ENCODE peak calls at places on chromosome X, in ten cellular contexts. One of them, this sample, is unnamed.

GRCh38 chrX:19954707-19955106 is 36.2 kb downstream of the BCLAF3 start:
- DNase-seq in nephron progenitor cell: no peak
- DNase-seq in choroid plexus epithelial cell: peak; percentile 16
- DNase-seq in HCT116: no peak
- DNase-seq in fibroblast of mammary gland: peak; percentile 29
- DNase-seq in GM13976: no peak
- DNase-seq in transverse colon: no peak
- DNase-seq in fibroblast of pulmonary artery: peak; percentile 15
- DNase-seq in RWPE1: no peak
- DNase-seq in fibroblast of lung: peak; percentile 18
- DNase-seq in this sample: no peak

GRCh38 chrX:152306331-152306730 is 144.8 kb downstream of the GABRA3 start:
- DNase-seq in GM13976: no peak
- DNase-seq in RWPE1: no peak
- DNase-seq in fibroblast of pulmonary artery: no peak
- DNase-seq in nephron progenitor cell: no peak
- DNase-seq in fibroblast of lung: no peak
- DNase-seq in HCT116: no peak
- DNase-seq in choroid plexus epithelial cell: no peak
- DNase-seq in fibroblast of mammary gland: no peak
- DNase-seq in transverse colon: no peak
- DNase-seq in this sample: no peak

GRCh38 chrX:79592259-79592658 is 225.1 kb upstream of the ITM2A start:
- DNase-seq in RWPE1: no peak
- DNase-seq in transverse colon: no peak
- DNase-seq in fibroblast of pulmonary artery: no peak
- DNase-seq in fibroblast of mammary gland: no peak
- DNase-seq in HCT116: no peak
- DNase-seq in fibroblast of lung: no peak
- DNase-seq in nephron progenitor cell: no peak
- DNase-seq in choroid plexus epithelial cell: no peak
- DNase-seq in GM13976: no peak
- DNase-seq in this sample: no peak

GRCh38 chrX:2642791-2643190 is 48.3 kb upstream of the CD99 start:
- DNase-seq in HCT116: no peak
- DNase-seq in GM13976: no peak
- DNase-seq in nephron progenitor cell: no peak
- DNase-seq in fibroblast of pulmonary artery: no peak
- DNase-seq in fibroblast of mammary gland: no peak
- DNase-seq in RWPE1: no peak
- DNase-seq in choroid plexus epithelial cell: no peak
- DNase-seq in transverse colon: no peak
- DNase-seq in fibroblast of lung: no peak
- DNase-seq in this sample: no peak

GRCh38 chrX:38570396-38570795 is 9.1 kb downstream of the TSPAN7 start:
- DNase-seq in fibroblast of lung: no peak
- DNase-seq in nephron progenitor cell: no peak
- DNase-seq in fibroblast of pulmonary artery: no peak
- DNase-seq in fibroblast of mammary gland: no peak
- DNase-seq in RWPE1: no peak
- DNase-seq in choroid plexus epithelial cell: no peak
- DNase-seq in HCT116: no peak
- DNase-seq in GM13976: no peak
- DNase-seq in transverse colon: no peak
- DNase-seq in this sample: no peak

GRCh38 chrX:129650821-129651510 is 3.8 kb downstream of the APLN start:
- DNase-seq in fibroblast of mammary gland: no peak
- DNase-seq in HCT116: no peak
- DNase-seq in fibroblast of lung: no peak
- DNase-seq in transverse colon: no peak
- DNase-seq in GM13976: no peak
- DNase-seq in fibroblast of pulmonary artery: no peak
- DNase-seq in choroid plexus epithelial cell: no peak
- DNase-seq in RWPE1: no peak
- DNase-seq in nephron progenitor cell: no peak
- DNase-seq in this sample: no peak

GRCh38 chrX:50157545-50158125 is 43.2 kb downstream of the AKAP4 start:
- DNase-seq in fibroblast of lung: peak; percentile 20
- DNase-seq in RWPE1: no peak
- DNase-seq in fibroblast of mammary gland: peak; percentile 31
- DNase-seq in HCT116: no peak
- DNase-seq in nephron progenitor cell: no peak
- DNase-seq in transverse colon: peak; percentile 49
- DNase-seq in choroid plexus epithelial cell: peak; percentile 18
- DNase-seq in fibroblast of pulmonary artery: peak; percentile 23
- DNase-seq in GM13976: no peak
- DNase-seq in this sample: no peak

GRCh38 chrX:119640621-119641020 is 34.4 kb upstream of the NKRF start:
- DNase-seq in fibroblast of mammary gland: no peak
- DNase-seq in choroid plexus epithelial cell: no peak
- DNase-seq in GM13976: no peak
- DNase-seq in fibroblast of pulmonary artery: no peak
- DNase-seq in transverse colon: no peak
- DNase-seq in nephron progenitor cell: no peak
- DNase-seq in fibroblast of lung: no peak
- DNase-seq in RWPE1: no peak
- DNase-seq in HCT116: no peak
- DNase-seq in this sample: no peak

GRCh38 chrX:11406109-11406755 is 113.0 kb downstream of the AMELX start:
- DNase-seq in RWPE1: no peak
- DNase-seq in nephron progenitor cell: no peak
- DNase-seq in fibroblast of mammary gland: peak; percentile 59
- DNase-seq in GM13976: no peak
- DNase-seq in HCT116: no peak
- DNase-seq in fibroblast of pulmonary artery: no peak
- DNase-seq in fibroblast of lung: peak; percentile 70
- DNase-seq in choroid plexus epithelial cell: peak; percentile 65
- DNase-seq in transverse colon: no peak
- DNase-seq in this sample: no peak

GRCh38 chrX:96837808-96838207 is 45.9 kb upstream of the RPA4 start:
- DNase-seq in fibroblast of mammary gland: peak; percentile 10
- DNase-seq in HCT116: no peak
- DNase-seq in RWPE1: peak; percentile 11
- DNase-seq in fibroblast of pulmonary artery: peak; percentile 16
- DNase-seq in choroid plexus epithelial cell: peak; percentile 31
- DNase-seq in GM13976: no peak
- DNase-seq in transverse colon: no peak
- DNase-seq in fibroblast of lung: peak; percentile 8
- DNase-seq in nephron progenitor cell: no peak
- DNase-seq in this sample: no peak

GRCh38 chrX:53294024-53294648 is 12.8 kb upstream of the IQSEC2 start:
- DNase-seq in HCT116: no peak
- DNase-seq in fibroblast of lung: peak; percentile 25
- DNase-seq in nephron progenitor cell: no peak
- DNase-seq in fibroblast of mammary gland: peak; percentile 32
- DNase-seq in fibroblast of pulmonary artery: no peak
- DNase-seq in RWPE1: no peak
- DNase-seq in choroid plexus epithelial cell: peak; percentile 45
- DNase-seq in transverse colon: no peak
- DNase-seq in GM13976: no peak
- DNase-seq in this sample: no peak

GRCh38 chrX:155052738-155053498 is 18.0 kb downstream of the CMC4 start:
- DNase-seq in fibroblast of pulmonary artery: no peak
- DNase-seq in choroid plexus epithelial cell: no peak
- DNase-seq in transverse colon: no peak
- DNase-seq in RWPE1: no peak
- DNase-seq in fibroblast of lung: no peak
- DNase-seq in GM13976: no peak
- DNase-seq in fibroblast of mammary gland: peak; percentile 2
- DNase-seq in nephron progenitor cell: no peak
- DNase-seq in HCT116: no peak
- DNase-seq in this sample: no peak

GRCh38 chrX:81779701-81780100 is 577.8 kb downstream of the SH3BGRL start:
- DNase-seq in fibroblast of pulmonary artery: no peak
- DNase-seq in HCT116: no peak
- DNase-seq in fibroblast of lung: no peak
- DNase-seq in transverse colon: no peak
- DNase-seq in nephron progenitor cell: no peak
- DNase-seq in fibroblast of mammary gland: no peak
- DNase-seq in choroid plexus epithelial cell: no peak
- DNase-seq in RWPE1: no peak
- DNase-seq in GM13976: no peak
- DNase-seq in this sample: no peak

DNA sequence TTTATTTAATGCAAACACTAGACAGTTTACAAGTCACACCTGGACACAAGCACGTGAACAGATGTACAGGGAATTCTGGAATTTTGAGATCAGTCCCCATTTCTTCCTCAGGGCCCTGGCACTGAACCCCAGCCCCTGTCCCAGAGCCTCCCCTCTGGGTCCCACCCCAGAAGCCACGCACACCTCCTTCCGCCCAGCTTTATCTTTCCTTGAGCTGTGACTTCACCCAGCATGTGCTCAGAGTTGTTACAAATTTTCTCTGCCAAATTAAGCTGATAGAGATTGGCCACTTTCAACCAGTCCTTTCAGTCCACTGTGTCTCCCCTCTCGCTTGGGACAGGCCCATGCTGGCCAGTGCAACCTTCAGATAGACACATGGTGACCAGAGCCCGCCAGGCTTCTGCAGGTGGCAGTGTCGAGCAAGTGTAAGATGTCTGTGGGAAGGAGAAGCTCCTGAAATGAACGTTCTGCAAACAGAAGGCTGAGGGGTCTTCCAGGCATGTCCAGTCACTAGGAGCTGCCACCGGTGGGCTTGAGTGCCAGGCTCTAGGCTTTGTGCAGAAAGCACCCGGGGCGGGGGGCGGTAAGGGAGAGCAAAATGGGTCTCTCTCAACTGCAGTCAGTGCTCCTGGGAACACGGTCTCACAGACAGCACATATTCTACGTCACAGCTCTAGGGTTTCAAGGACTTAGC is 73.3 kb downstream of the MTMR1 start:
- DNase-seq in fibroblast of pulmonary artery: no peak
- DNase-seq in transverse colon: no peak
- DNase-seq in RWPE1: no peak
- DNase-seq in choroid plexus epithelial cell: no peak
- DNase-seq in fibroblast of lung: no peak
- DNase-seq in nephron progenitor cell: no peak
- DNase-seq in fibroblast of mammary gland: no peak
- DNase-seq in GM13976: peak; percentile 30
- DNase-seq in HCT116: no peak
- DNase-seq in this sample: no peak
- TF ChIP-seq CTCF in fibroblast of pulmonary artery: no peak
- TF ChIP-seq CTCF in transverse colon: no peak
- TF ChIP-seq CTCF in RWPE1: no peak
- TF ChIP-seq CTCF in choroid plexus epithelial cell: peak; percentile 29
- TF ChIP-seq CTCF in fibroblast of lung: no peak
- TF ChIP-seq CTCF in nephron progenitor cell: no peak
- TF ChIP-seq CTCF in fibroblast of mammary gland: no peak
- TF ChIP-seq CTCF in GM13976: no peak
- TF ChIP-seq CTCF in HCT116: no peak
- TF ChIP-seq CTCF in this sample: no peak

DNA sequence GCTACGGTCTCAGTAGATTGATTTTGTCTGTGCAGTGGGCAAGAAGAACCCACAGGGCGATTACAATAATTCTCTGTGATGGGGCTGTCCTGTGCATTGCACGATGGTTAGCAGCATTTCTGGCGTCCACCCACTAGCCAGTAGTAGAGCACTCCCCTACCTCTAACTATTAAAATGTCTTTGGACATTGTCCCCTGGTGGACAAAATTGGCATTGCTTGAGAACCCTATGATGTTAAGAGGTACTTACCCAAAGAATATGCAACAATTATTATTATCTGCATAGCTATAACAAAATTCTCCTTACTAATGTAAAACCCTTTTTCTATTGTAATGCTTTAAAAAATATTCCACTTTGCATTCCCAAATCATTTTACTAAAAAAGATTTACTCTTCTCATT is 109.5 kb upstream of the VCX3A start:
- DNase-seq in RWPE1: no peak
- DNase-seq in fibroblast of mammary gland: no peak
- DNase-seq in HCT116: no peak
- DNase-seq in transverse colon: no peak
- DNase-seq in choroid plexus epithelial cell: no peak
- DNase-seq in fibroblast of pulmonary artery: no peak
- DNase-seq in fibroblast of lung: no peak
- DNase-seq in GM13976: no peak
- DNase-seq in nephron progenitor cell: peak; percentile 2
- DNase-seq in this sample: no peak
- TF ChIP-seq CTCF in RWPE1: no peak
- TF ChIP-seq CTCF in fibroblast of mammary gland: peak; percentile 19
- TF ChIP-seq CTCF in HCT116: no peak
- TF ChIP-seq CTCF in transverse colon: no peak
- TF ChIP-seq CTCF in choroid plexus epithelial cell: no peak
- TF ChIP-seq CTCF in fibroblast of pulmonary artery: no peak
- TF ChIP-seq CTCF in fibroblast of lung: no peak
- TF ChIP-seq CTCF in GM13976: no peak
- TF ChIP-seq CTCF in nephron progenitor cell: no peak
- TF ChIP-seq CTCF in this sample: no peak

DNA sequence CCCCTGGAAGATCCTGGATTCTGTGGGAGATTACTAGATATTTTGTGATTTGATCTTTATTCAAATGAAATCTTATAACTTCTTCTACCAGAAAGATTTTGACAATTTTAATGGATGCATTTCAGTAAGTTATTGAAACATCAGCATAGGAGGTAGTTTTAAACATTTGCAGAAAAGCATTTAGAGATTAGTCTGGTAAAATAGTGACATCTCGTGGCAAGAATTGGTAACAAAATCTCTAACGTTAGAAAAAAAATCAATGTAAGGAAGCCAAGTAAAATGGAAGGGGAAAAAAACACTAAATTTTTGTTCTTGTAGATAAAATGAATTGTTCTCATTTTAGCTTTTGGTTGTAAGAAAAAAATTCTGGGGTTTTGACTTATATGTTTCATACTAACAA is 73.3 kb downstream of the TASL start:
- DNase-seq in transverse colon: no peak
- DNase-seq in RWPE1: no peak
- DNase-seq in fibroblast of mammary gland: peak; percentile 51
- DNase-seq in GM13976: peak; percentile 17
- DNase-seq in choroid plexus epithelial cell: peak; percentile 57
- DNase-seq in fibroblast of pulmonary artery: peak; percentile 60
- DNase-seq in nephron progenitor cell: no peak
- DNase-seq in fibroblast of lung: peak; percentile 56
- DNase-seq in HCT116: peak; percentile 16
- DNase-seq in this sample: no peak
- TF ChIP-seq CTCF in transverse colon: peak; percentile 36
- TF ChIP-seq CTCF in RWPE1: peak; percentile 38
- TF ChIP-seq CTCF in fibroblast of mammary gland: peak; percentile 52
- TF ChIP-seq CTCF in GM13976: peak; percentile 37
- TF ChIP-seq CTCF in choroid plexus epithelial cell: peak; percentile 44
- TF ChIP-seq CTCF in fibroblast of pulmonary artery: peak; percentile 41
- TF ChIP-seq CTCF in nephron progenitor cell: peak; percentile 69
- TF ChIP-seq CTCF in fibroblast of lung: no peak
- TF ChIP-seq CTCF in HCT116: peak; percentile 37
- TF ChIP-seq CTCF in this sample: no peak

DNA sequence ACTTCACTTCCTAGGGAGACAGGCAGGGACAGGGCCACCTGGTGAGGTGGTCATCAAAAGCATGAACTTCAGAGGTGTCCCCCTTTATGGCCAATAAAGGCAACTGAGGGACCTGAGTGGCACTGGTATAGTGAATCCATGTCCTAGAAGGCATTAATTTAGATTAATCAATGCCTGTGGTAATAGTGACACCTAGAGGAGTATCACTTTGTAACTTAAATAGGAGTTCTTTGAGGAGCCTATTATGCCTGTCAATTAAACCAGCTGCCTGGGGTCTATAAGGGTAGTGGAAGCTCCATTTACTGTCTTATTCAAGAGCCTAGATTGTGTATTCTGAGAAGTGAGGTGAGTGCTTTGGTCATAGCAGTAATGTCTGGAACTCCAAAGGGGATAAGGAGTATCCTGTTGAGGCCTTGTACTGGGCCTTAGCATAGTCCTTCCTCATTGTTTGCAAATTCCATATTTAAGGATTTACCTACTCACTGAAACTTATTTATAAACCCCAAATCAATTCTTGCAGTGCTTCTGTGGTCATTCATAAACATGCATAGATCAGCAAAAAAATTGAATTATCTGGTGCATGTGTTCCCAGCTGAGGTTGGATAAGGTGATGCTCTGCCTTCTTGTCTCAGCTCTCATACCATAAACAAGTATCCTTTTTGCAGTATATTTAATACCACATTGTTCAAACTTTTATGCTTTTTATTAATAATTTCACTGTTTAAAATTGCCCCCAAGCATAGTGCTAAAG is 213.8 kb upstream of the RADX start:
- DNase-seq in transverse colon: no peak
- DNase-seq in GM13976: no peak
- DNase-seq in choroid plexus epithelial cell: peak; percentile 53
- DNase-seq in fibroblast of pulmonary artery: peak; percentile 56
- DNase-seq in fibroblast of mammary gland: peak; percentile 23
- DNase-seq in fibroblast of lung: no peak
- DNase-seq in RWPE1: peak; percentile 13
- DNase-seq in HCT116: peak; percentile 21
- DNase-seq in nephron progenitor cell: no peak
- DNase-seq in this sample: no peak
- TF ChIP-seq CTCF in transverse colon: no peak
- TF ChIP-seq CTCF in GM13976: no peak
- TF ChIP-seq CTCF in choroid plexus epithelial cell: peak; percentile 41
- TF ChIP-seq CTCF in fibroblast of pulmonary artery: peak; percentile 28
- TF ChIP-seq CTCF in fibroblast of mammary gland: peak; percentile 18
- TF ChIP-seq CTCF in fibroblast of lung: no peak
- TF ChIP-seq CTCF in RWPE1: no peak
- TF ChIP-seq CTCF in HCT116: peak; percentile 33
- TF ChIP-seq CTCF in nephron progenitor cell: peak; percentile 7
- TF ChIP-seq CTCF in this sample: no peak

This sample was measured in activated B cell treated with CpG ODN at 0.5 μM for 24 hours.